ENCODE peak calls at places on chromosomes 12 and 14, in four cellular contexts. V is HL-60, T is K562, D is GM12878. I is an unnamed sample.

GRCh38 chr12:122917508-122918227 is 21.7 kb upstream of the VPS37B start:
- DNase-seq in V (no peak), T (no peak), D (no peak), I (no peak)

GRCh38 chr14:106507354-106507753 is 981.0 kb downstream of the TMEM121 start:
- DNase-seq in V (no peak), T (no peak), D (no peak), I (no peak)

GRCh38 chr14:100203962-100204834 is 34.7 kb upstream of the YY1 start:
- DNase-seq in V (no peak), T (no peak), D (no peak), I (no peak)

GRCh38 chr12:76199808-76200207 is 115.3 kb upstream of the NAP1L1 start:
- DNase-seq in V (no peak), T (no peak), D (no peak), I (no peak)

GRCh38 chr14:99273025-99273723 is 1.2 kb upstream of the BCL11B start:
- DNase-seq in V (no peak), T (no peak), D (no peak), I (no peak)

GRCh38 chr14:91403069-91403600 is 14.5 kb downstream of the CCDC88C start:
- DNase-seq in V (no peak), T (no peak), D (no peak), I (no peak)

GRCh38 chr14:40133484-40133883 is 701.3 kb upstream of the FBXO33 start:
- DNase-seq in V (no peak), T (no peak), D (no peak), I (no peak)

GRCh38 chr12:102197789-102198188 is at the start of gene PMCH:
- DNase-seq in V (no peak), T (no peak), D (peak), I (peak)

GRCh38 chr12:95545731-95546490 is 5.4 kb downstream of the USP44 start:
- DNase-seq in V (no peak), T (no peak), D (no peak), I (no peak)

GRCh38 chr12:19186722-19187661 is 57.5 kb downstream of the PLEKHA5 start:
- DNase-seq in V (peak), T (peak), D (no peak), I (no peak)

GRCh38 chr12:110421159-110421661 is 17.7 kb upstream of the ANAPC7 start:
- DNase-seq in V (no peak), T (no peak), D (no peak), I (no peak)

GRCh38 chr14:89443002-89443660 is 26.1 kb upstream of the FOXN3 start:
- DNase-seq in V (no peak), T (no peak), D (no peak), I (no peak)

GRCh38 chr14:22926316-22926715 is 2.9 kb downstream of the PRMT5 start:
- DNase-seq in V (no peak), T (no peak), D (no peak), I (no peak)

GRCh38 chr14:20989787-20990600 is at the start of gene METTL17:
- DNase-seq in V (peak), T (peak), D (peak), I (peak)

GRCh38 chr12:6458281-6459003 is 6.6 kb downstream of the TAPBPL start:
- DNase-seq in V (no peak), T (no peak), D (no peak), I (no peak)

GRCh38 chr12:15146585-15146984 is 74.6 kb downstream of the RERG start:
- DNase-seq in V (no peak), T (no peak), D (no peak), I (no peak)

GRCh38 chr12:34295366-34296142 is 273.3 kb downstream of the ALG10 start:
- DNase-seq in V (no peak), T (no peak), D (no peak), I (no peak)

GRCh38 chr12:131831635-131832041 is 3.4 kb downstream of the MMP17 start:
- DNase-seq in V (peak), T (no peak), D (no peak), I (no peak)

GRCh38 chr14:69048456-69048855 is 69.4 kb upstream of the ACTN1 start:
- DNase-seq in V (no peak), T (no peak), D (no peak), I (no peak)

GRCh38 chr14:50816419-50817047 is 14.4 kb downstream of the NIN start:
- DNase-seq in V (no peak), T (no peak), D (no peak), I (no peak)

GRCh38 chr12:121061831-121062230 is 22.8 kb upstream of the OASL start:
- DNase-seq in V (no peak), T (no peak), D (no peak), I (no peak)

GRCh38 chr12:113403435-113404415 is at the start of gene SDS:
- DNase-seq in V (peak), T (peak), D (no peak), I (no peak)

GRCh38 chr12:91778938-91779400 is 366.7 kb downstream of the BTG1 start:
- DNase-seq in V (peak), T (peak), D (peak), I (peak)

GRCh38 chr14:94394025-94394493 is 5.7 kb upstream of the SERPINA1 start:
- DNase-seq in V (no peak), T (no peak), D (no peak), I (no peak)

GRCh38 chr14:94390372-94391086 is 2.1 kb upstream of the SERPINA1 start:
- DNase-seq in V (peak), T (no peak), D (no peak), I (no peak)

GRCh38 chr14:94393474-94393873 is 5.1 kb upstream of the SERPINA1 start:
- DNase-seq in V (no peak), T (no peak), D (no peak), I (no peak)

GRCh38 chr14:94391284-94391914 is 3.0 kb upstream of the SERPINA1 start:
- DNase-seq in V (no peak), T (no peak), D (no peak), I (no peak)

GRCh38 chr14:94392510-94392935 is 4.1 kb upstream of the SERPINA1 start:
- DNase-seq in V (peak), T (no peak), D (peak), I (no peak)
- TF ChIP-seq SPI1 in V (peak), T (no peak), D (peak), I (peak)

DNA sequence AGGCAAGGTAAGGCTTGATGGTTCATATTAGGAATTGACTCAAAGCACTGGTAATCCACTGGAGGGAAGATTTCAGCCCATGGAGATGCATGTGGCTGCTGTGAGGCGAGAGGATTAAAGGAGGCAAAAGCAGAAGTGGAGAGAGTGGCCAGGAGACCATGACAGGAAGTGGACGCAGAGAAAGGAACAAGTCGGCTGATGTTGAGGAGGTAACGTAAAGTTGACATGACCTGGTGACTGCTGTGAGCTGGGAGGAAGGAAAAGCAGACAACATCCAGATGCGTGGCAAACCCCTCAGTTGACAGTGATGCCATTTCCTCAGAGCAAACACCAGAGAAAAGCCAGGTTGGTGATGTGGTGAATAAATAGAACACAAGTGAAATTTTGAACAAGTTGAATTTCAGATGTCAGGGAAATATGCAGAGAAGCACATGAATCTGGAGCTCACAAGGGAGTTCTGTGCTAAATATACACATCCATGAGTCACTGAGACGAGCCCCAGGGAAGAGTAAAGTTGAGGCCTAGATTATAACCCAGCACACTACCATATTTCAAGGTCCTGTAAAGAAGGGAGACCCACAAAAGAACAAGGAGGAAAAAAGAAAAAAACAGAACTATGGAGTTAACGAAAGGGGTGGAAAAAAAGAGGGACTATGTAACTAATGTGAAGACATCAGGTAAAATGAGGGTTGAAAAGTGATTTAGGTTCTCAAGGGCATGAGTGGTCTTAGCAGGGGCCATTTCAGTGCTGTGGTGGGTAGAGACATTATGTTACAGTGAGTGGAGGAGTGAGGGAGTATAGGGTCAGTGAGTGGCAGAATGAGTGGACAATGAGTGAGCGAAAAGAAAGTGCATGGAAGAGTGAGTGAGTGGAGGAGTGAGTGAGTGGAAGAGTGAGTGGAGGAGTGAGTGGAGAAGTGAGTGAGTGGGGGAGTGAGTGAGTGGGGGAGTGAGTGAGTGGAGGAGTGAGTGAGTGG is 61.6 kb upstream of the GZMB start:
- DNase-seq in V (peak), T (no peak), D (peak), I (no peak)
- TF ChIP-seq SPI1 in V (peak), T (peak), D (peak), I (peak)

GRCh38 chr12:100995201-100995600 is 200.6 kb downstream of the ANO4 start:
- DNase-seq in V (no peak), T (no peak), D (no peak), I (no peak)

GRCh38 chr12:100993916-100994315 is 199.3 kb downstream of the ANO4 start:
- DNase-seq in V (no peak), T (no peak), D (no peak), I (no peak)

GRCh38 chr12:100995771-100996170 is 201.2 kb downstream of the ANO4 start:
- DNase-seq in V (no peak), T (no peak), D (peak), I (no peak)

GRCh38 chr12:100991059-100991562 is 196.5 kb downstream of the ANO4 start:
- DNase-seq in V (no peak), T (no peak), D (no peak), I (no peak)

DNA sequence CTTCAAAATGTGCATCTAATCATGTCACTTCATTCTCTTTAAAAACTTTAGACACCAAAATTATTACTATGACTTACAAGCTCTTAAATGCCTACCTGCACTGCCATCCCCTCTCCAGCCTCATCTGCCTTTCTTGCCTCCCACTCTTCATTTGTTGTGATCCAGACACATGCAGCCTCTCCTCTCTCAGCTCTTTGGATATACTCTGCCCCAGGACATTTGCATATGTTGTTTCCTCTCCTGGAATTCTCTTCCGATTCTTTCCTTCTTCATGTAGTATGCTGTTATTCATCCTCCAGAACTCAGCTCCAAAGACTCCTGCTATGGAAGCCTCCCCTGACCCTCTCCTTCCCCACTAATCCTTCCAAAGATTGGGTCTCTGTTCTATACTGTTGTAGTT is 197.6 kb downstream of the ANO4 start:
- DNase-seq in V (no peak), T (no peak), D (no peak), I (no peak)
- TF ChIP-seq SPI1 in V (no peak), T (no peak), D (no peak), I (no peak)

GRCh38 chr12:31970199-31970598 is 11.0 kb downstream of the RESF1 start:
- DNase-seq in V (no peak), T (no peak), D (no peak), I (no peak)

GRCh38 chr12:31973818-31974217 is 14.6 kb downstream of the RESF1 start:
- DNase-seq in V (no peak), T (no peak), D (no peak), I (no peak)

GRCh38 chr12:31974673-31975072 is 15.5 kb downstream of the RESF1 start:
- DNase-seq in V (no peak), T (no peak), D (no peak), I (no peak)
- TF ChIP-seq SPI1 in V (no peak), T (no peak), D (no peak), I (no peak)

GRCh38 chr14:104246401-104247335 is 108.3 kb downstream of the KIF26A start:
- DNase-seq in V (no peak), T (no peak), D (no peak), I (no peak)
- TF ChIP-seq SPI1 in V (no peak), T (no peak), D (no peak), I (no peak)

GRCh38 chr12:27696864-27697564 is 767 bp downstream of the REP15 start:
- DNase-seq in V (no peak), T (no peak), D (no peak), I (no peak)
- TF ChIP-seq SPI1 in V (no peak), T (no peak), D (no peak), I (no peak)

GRCh38 chr12:5200276-5201087 is 156.8 kb downstream of the KCNA5 start:
- DNase-seq in V (no peak), T (peak), D (no peak), I (peak)
- TF ChIP-seq SPI1 in V (no peak), T (no peak), D (no peak), I (no peak)

DNA sequence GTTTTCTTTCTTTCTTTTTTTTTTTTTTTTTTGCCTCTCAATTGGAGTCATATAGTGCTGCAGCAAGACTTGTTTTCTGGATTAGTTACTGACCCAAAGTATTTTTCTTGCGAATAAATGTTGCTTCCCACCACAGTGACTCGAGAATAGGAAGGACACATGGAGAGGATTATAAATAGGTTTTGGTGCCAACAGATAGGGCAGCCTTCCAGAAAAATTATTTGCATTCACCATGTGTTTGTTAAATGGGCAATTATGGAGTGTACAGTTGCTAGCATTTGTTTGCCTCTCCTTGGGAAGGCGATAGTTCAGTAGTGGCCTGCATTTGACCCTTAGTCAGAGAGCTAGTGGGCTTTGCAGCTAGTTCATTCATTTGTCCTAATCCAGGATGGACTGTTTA is 67.3 kb downstream of the CHST11 start:
- DNase-seq in V (no peak), T (no peak), D (no peak), I (no peak)
- TF ChIP-seq SPI1 in V (no peak), T (no peak), D (no peak), I (no peak)

GRCh38 chr14:52590318-52590717 is 37.7 kb downstream of the GPR137C start:
- DNase-seq in V (no peak), T (no peak), D (no peak), I (no peak)
- TF ChIP-seq SPI1 in V (no peak), T (no peak), D (no peak), I (no peak)

I was measured in GM12891.